ENCODE peak calls at places on chromosomes 7 and 10, in eight cellular contexts. One of them, this sample, is unnamed. For H3K9me3, the result is how much of the 10 kb centered on the place peaks cover.

GRCh38 chr10:74056081-74056818 is 58.3 kb downstream of the VCL start:
- DNase-seq in prostate gland: no peak
- DNase-seq in stomach: no peak
- DNase-seq in pancreas: no peak
- DNase-seq in PC-9: peak
- DNase-seq in H9: no peak
- DNase-seq in cardiac muscle cell: peak
- DNase-seq in neural progenitor cell: no peak
- DNase-seq in this sample: no peak

GRCh38 chr10:68082815-68083395 is 7.8 kb upstream of the HERC4 start:
- DNase-seq in prostate gland: no peak
- DNase-seq in stomach: no peak
- DNase-seq in pancreas: no peak
- DNase-seq in PC-9: no peak
- DNase-seq in H9: no peak
- DNase-seq in cardiac muscle cell: peak
- DNase-seq in neural progenitor cell: no peak
- DNase-seq in this sample: no peak

GRCh38 chr10:93435621-93436385 is 46.3 kb downstream of the MYOF start:
- DNase-seq in prostate gland: no peak
- DNase-seq in stomach: no peak
- DNase-seq in pancreas: no peak
- DNase-seq in PC-9: no peak
- DNase-seq in H9: no peak
- DNase-seq in cardiac muscle cell: peak
- DNase-seq in neural progenitor cell: peak
- DNase-seq in this sample: no peak

GRCh38 chr10:76628801-76629200 is 1008.8 kb downstream of the KCNMA1 start:
- DNase-seq in prostate gland: no peak
- DNase-seq in stomach: no peak
- DNase-seq in pancreas: no peak
- DNase-seq in PC-9: no peak
- DNase-seq in H9: no peak
- DNase-seq in cardiac muscle cell: no peak
- DNase-seq in neural progenitor cell: no peak
- DNase-seq in this sample: no peak

GRCh38 chr7:106542550-106543220 is 118.3 kb downstream of the CCDC71L start:
- DNase-seq in prostate gland: peak
- DNase-seq in stomach: peak
- DNase-seq in pancreas: peak
- DNase-seq in PC-9: peak
- DNase-seq in H9: peak
- DNase-seq in cardiac muscle cell: peak
- DNase-seq in neural progenitor cell: peak
- DNase-seq in this sample: no peak

GRCh38 chr10:74960670-74961069 is 134.3 kb downstream of the KAT6B start:
- DNase-seq in prostate gland: no peak
- DNase-seq in stomach: no peak
- DNase-seq in pancreas: no peak
- DNase-seq in PC-9: no peak
- DNase-seq in H9: no peak
- DNase-seq in cardiac muscle cell: no peak
- DNase-seq in neural progenitor cell: no peak
- DNase-seq in this sample: no peak

GRCh38 chr7:12067156-12067831 is 143.8 kb upstream of the TMEM106B start:
- DNase-seq in prostate gland: peak
- DNase-seq in stomach: peak
- DNase-seq in pancreas: peak
- DNase-seq in PC-9: peak
- DNase-seq in H9: peak
- DNase-seq in cardiac muscle cell: peak
- DNase-seq in neural progenitor cell: peak
- DNase-seq in this sample: peak

GRCh38 chr10:22319559-22320558 is 1.0 kb upstream of the BMI1 start:
- DNase-seq in prostate gland: no peak
- DNase-seq in stomach: no peak
- DNase-seq in pancreas: no peak
- DNase-seq in PC-9: no peak
- DNase-seq in H9: no peak
- DNase-seq in cardiac muscle cell: no peak
- DNase-seq in neural progenitor cell: peak
- DNase-seq in this sample: no peak

GRCh38 chr7:131027287-131027773 is 293.3 kb upstream of the KLF14 start:
- DNase-seq in prostate gland: no peak
- DNase-seq in stomach: no peak
- DNase-seq in pancreas: no peak
- DNase-seq in PC-9: no peak
- DNase-seq in H9: no peak
- DNase-seq in cardiac muscle cell: peak
- DNase-seq in neural progenitor cell: no peak
- DNase-seq in this sample: peak

GRCh38 chr7:14045651-14046050 is 56.2 kb upstream of the ETV1 start:
- DNase-seq in prostate gland: no peak
- DNase-seq in stomach: no peak
- DNase-seq in pancreas: no peak
- DNase-seq in PC-9: no peak
- DNase-seq in H9: no peak
- DNase-seq in cardiac muscle cell: no peak
- DNase-seq in neural progenitor cell: no peak
- DNase-seq in this sample: no peak

GRCh38 chr10:126500185-126500584 is 111.9 kb upstream of the ADAM12 start:
- DNase-seq in prostate gland: no peak
- DNase-seq in stomach: no peak
- DNase-seq in pancreas: no peak
- DNase-seq in PC-9: no peak
- DNase-seq in H9: no peak
- DNase-seq in cardiac muscle cell: no peak
- DNase-seq in neural progenitor cell: no peak
- DNase-seq in this sample: no peak

DNA sequence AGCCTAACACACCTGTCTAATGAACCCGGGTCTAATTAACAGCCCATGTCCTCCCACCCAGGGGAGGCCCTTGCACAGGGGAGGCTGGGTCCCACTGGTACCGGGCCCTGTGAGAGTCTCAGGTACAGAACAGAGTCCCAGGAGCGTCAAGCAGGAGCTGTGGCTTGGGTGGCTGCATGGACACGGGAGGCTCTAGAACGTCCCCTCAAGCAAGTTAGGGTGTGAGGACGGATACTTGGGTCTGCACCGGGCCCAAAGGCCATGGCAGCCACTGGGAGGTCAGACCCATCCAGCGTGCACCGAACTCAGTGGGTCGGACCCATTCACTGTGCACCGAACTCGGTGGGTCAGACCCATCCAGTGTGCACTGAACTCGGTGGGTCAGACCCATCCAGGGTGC is 309.7 kb downstream of the DNAJB6 start:
- DNase-seq in prostate gland: no peak
- DNase-seq in stomach: no peak
- DNase-seq in pancreas: no peak
- DNase-seq in PC-9: no peak
- DNase-seq in H9: no peak
- DNase-seq in cardiac muscle cell: no peak
- DNase-seq in neural progenitor cell: no peak
- DNase-seq in this sample: no peak
- H3K9me3 ChIP-seq in prostate gland: under half
- H3K9me3 ChIP-seq in stomach: under half
- H3K9me3 ChIP-seq in pancreas: under half
- H3K9me3 ChIP-seq in PC-9: under half
- H3K9me3 ChIP-seq in H9: under half
- H3K9me3 ChIP-seq in cardiac muscle cell: under half
- H3K9me3 ChIP-seq in neural progenitor cell: under half
- H3K9me3 ChIP-seq in this sample: under half

DNA sequence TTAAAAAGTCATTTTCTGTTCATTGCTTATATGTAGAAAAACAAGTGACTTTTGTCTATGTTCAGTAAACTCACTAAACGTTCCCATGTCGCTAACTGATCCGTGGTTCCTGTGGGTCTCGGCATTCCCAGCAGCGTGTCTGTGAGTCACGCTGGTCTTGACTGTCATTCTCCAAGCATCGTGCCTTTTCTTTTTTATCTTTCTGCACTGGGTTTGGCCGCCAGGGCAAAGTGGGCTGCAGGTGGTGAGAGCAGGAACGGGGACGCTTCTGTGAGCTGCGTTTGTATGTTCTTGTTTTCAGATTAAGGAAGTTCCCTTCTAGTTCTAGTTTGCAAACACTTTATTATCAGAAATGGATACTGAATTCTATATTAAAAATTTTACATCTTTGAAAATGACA is 6.8 kb upstream of the SCART1 start:
- DNase-seq in prostate gland: no peak
- DNase-seq in stomach: no peak
- DNase-seq in pancreas: no peak
- DNase-seq in PC-9: no peak
- DNase-seq in H9: no peak
- DNase-seq in cardiac muscle cell: no peak
- DNase-seq in neural progenitor cell: no peak
- DNase-seq in this sample: no peak
- H3K9me3 ChIP-seq in prostate gland: under half
- H3K9me3 ChIP-seq in stomach: under half
- H3K9me3 ChIP-seq in pancreas: under half
- H3K9me3 ChIP-seq in PC-9: under half
- H3K9me3 ChIP-seq in H9: half or more
- H3K9me3 ChIP-seq in cardiac muscle cell: under half
- H3K9me3 ChIP-seq in neural progenitor cell: under half
- H3K9me3 ChIP-seq in this sample: under half

GRCh38 chr7:77820967-77821366 is 22.4 kb downstream of the PHTF2 start:
- DNase-seq in prostate gland: no peak
- DNase-seq in stomach: no peak
- DNase-seq in pancreas: no peak
- DNase-seq in PC-9: no peak
- DNase-seq in H9: no peak
- DNase-seq in cardiac muscle cell: no peak
- DNase-seq in neural progenitor cell: no peak
- DNase-seq in this sample: no peak
- H3K9me3 ChIP-seq in prostate gland: under half
- H3K9me3 ChIP-seq in stomach: under half
- H3K9me3 ChIP-seq in pancreas: under half
- H3K9me3 ChIP-seq in PC-9: under half
- H3K9me3 ChIP-seq in H9: under half
- H3K9me3 ChIP-seq in cardiac muscle cell: under half
- H3K9me3 ChIP-seq in neural progenitor cell: under half
- H3K9me3 ChIP-seq in this sample: under half

DNA sequence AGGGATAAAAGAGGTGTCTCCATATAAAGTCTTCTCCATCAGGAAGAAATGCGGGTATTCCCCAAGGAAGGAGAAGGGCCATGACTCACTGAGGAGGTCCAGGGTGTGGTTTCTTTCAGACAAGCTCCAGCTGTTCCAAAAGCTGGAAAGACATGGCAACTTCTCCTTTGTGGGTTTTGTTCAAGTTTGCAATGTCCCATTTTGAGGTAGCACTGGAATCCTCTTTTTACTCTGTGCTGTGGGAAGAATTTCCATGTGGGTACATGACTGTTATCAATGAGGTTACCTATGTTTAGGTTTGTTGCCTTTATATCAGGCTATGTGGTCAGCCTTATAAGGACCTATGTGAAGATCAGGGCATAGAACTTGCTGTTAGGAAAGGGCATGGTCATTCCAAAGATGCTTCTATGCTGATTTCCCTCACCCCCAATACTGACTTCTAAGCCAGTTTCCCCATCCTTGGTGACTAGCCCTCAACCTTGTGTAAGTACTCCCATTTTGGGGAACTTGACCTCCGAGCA is 697.4 kb downstream of the INHBA start:
- DNase-seq in prostate gland: no peak
- DNase-seq in stomach: no peak
- DNase-seq in pancreas: no peak
- DNase-seq in PC-9: peak
- DNase-seq in H9: no peak
- DNase-seq in cardiac muscle cell: peak
- DNase-seq in neural progenitor cell: no peak
- DNase-seq in this sample: no peak
- H3K9me3 ChIP-seq in prostate gland: under half
- H3K9me3 ChIP-seq in stomach: under half
- H3K9me3 ChIP-seq in pancreas: under half
- H3K9me3 ChIP-seq in PC-9: under half
- H3K9me3 ChIP-seq in H9: under half
- H3K9me3 ChIP-seq in cardiac muscle cell: under half
- H3K9me3 ChIP-seq in neural progenitor cell: under half
- H3K9me3 ChIP-seq in this sample: under half

GRCh38 chr10:42476101-42476500 is 162.3 kb downstream of the ZNF33B start:
- DNase-seq in prostate gland: no peak
- DNase-seq in stomach: no peak
- DNase-seq in pancreas: no peak
- DNase-seq in PC-9: no peak
- DNase-seq in H9: no peak
- DNase-seq in cardiac muscle cell: no peak
- DNase-seq in neural progenitor cell: no peak
- DNase-seq in this sample: no peak

GRCh38 chr10:42479057-42479456 is 159.3 kb downstream of the ZNF33B start:
- DNase-seq in prostate gland: no peak
- DNase-seq in stomach: no peak
- DNase-seq in pancreas: no peak
- DNase-seq in PC-9: no peak
- DNase-seq in H9: no peak
- DNase-seq in cardiac muscle cell: no peak
- DNase-seq in neural progenitor cell: no peak
- DNase-seq in this sample: no peak

GRCh38 chr10:42477170-42477569 is 161.2 kb downstream of the ZNF33B start:
- DNase-seq in prostate gland: no peak
- DNase-seq in stomach: no peak
- DNase-seq in pancreas: no peak
- DNase-seq in PC-9: no peak
- DNase-seq in H9: no peak
- DNase-seq in cardiac muscle cell: no peak
- DNase-seq in neural progenitor cell: no peak
- DNase-seq in this sample: no peak

DNA sequence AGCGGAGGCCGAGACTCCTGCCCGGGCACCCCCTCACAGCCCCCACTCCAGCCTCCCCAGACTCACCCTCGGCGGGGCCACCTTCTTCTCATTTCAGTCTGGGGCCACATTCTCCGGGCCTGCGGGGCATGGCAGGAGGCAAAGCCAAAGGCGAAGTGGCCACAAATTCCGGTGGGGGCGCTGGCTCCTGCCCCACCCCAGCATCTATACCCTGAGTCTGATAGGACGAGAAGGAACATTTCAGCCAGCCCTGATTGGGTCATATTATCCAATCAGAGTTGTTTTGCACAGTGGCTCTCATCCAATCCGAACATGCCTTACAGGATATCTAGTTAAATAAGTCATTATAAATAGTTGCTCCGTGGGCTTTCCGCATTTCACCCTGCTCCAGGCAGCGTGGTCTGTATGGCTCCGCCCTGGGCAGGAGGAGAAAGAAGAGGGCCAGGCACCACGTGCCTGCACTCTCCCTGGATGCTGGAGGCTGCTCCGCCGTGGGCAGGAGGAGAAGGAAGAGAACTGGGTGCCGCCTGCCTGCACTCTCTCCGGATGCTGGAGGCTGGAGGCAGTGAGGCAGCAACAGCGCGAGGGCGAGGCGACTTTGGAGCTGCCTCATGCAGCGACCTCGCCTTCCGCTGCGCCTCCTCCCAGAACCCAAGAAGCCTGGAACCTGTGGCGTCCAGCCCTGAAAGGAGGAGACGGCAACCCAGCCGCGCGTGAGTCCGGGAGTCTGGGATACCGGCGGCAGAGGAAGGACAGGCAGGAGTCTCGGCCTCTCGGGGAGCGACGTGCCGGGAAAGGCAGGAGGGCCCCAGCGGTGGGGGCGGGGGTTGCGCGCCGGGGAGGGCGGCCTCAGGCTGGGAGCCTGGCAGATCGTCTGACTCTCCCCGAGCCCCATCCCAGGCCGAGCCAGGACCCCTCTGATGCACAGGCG is 162.9 kb downstream of the ZNF33B start:
- DNase-seq in prostate gland: no peak
- DNase-seq in stomach: no peak
- DNase-seq in pancreas: peak
- DNase-seq in PC-9: no peak
- DNase-seq in H9: no peak
- DNase-seq in cardiac muscle cell: peak
- DNase-seq in neural progenitor cell: no peak
- DNase-seq in this sample: no peak
- H3K9me3 ChIP-seq in prostate gland: under half
- H3K9me3 ChIP-seq in stomach: under half
- H3K9me3 ChIP-seq in pancreas: under half
- H3K9me3 ChIP-seq in PC-9: under half
- H3K9me3 ChIP-seq in H9: half or more
- H3K9me3 ChIP-seq in cardiac muscle cell: under half
- H3K9me3 ChIP-seq in neural progenitor cell: under half
- H3K9me3 ChIP-seq in this sample: under half